ENCODE peak calls at places on chromosomes 4 and X, in ten cellular contexts. Q is esophagus muscularis mucosa; K is CD4-positive, alpha-beta memory T cell; N is PC-3; W is aorta; Z is SJSA1; B is IMR-90; A is sigmoid colon; T is upper lobe of right lung; S is endodermal cell. R is an unnamed sample. For H3K36me3, the result is how much of the 10 kb centered on the place peaks cover.

GRCh38 chrX:107678957-107679740 is 50.8 kb downstream of the PRPS1 start:
- DNase-seq in B (peak), A (peak), K (peak), Z (peak), Q (peak), W (peak), T (peak), S (peak), N (no peak), R (no peak)

GRCh38 chrX:46117234-46117633 is 428.0 kb downstream of the ZNF674 start:
- DNase-seq in N (no peak), Z (no peak), W (no peak), Q (no peak), K (no peak), S (no peak), B (no peak), T (no peak), A (no peak), R (no peak)

GRCh38 chrX:26649534-26649933 is 433.6 kb downstream of the MAGEB5 start:
- DNase-seq in K (peak), Z (no peak), N (peak), W (no peak), T (no peak), A (no peak), S (no peak), Q (no peak), B (peak), R (peak)

GRCh38 chr4:94741304-94741703 is 16.5 kb upstream of the BMPR1B start:
- DNase-seq in W (no peak), Z (no peak), T (no peak), B (peak), K (no peak), S (no peak), Q (no peak), A (no peak), N (no peak), R (no peak)

GRCh38 chr4:169226565-169226964 is 44.2 kb downstream of the SH3RF1 start:
- DNase-seq in Z (no peak), B (no peak), T (no peak), W (no peak), N (no peak), S (no peak), A (no peak), K (no peak), Q (no peak), R (no peak)

GRCh38 chrX:72306085-72306801 is 529 bp upstream of the CITED1 start:
- DNase-seq in W (no peak), T (no peak), K (no peak), A (no peak), B (no peak), Z (no peak), Q (no peak), N (peak), S (peak), R (peak)

GRCh38 chr4:164439037-164439436 is 314.9 kb upstream of the SMIM31 start:
- DNase-seq in A (no peak), W (no peak), N (no peak), Z (no peak), K (no peak), T (no peak), Q (no peak), B (no peak), S (no peak), R (no peak)

GRCh38 chr4:174119051-174119450 is 164.4 kb downstream of the FBXO8 start:
- DNase-seq in W (no peak), Z (no peak), B (peak), A (no peak), T (no peak), K (no peak), N (peak), Q (no peak), S (no peak), R (no peak)

GRCh38 chr4:112296949-112297483 is at the start of gene ALPK1:
- DNase-seq in B (peak), K (no peak), T (no peak), N (peak), Z (peak), A (no peak), S (no peak), Q (no peak), W (no peak), R (no peak)

GRCh38 chr4:142549726-142550463 is 296.2 kb downstream of the INPP4B start:
- DNase-seq in K (no peak), W (no peak), Q (no peak), T (no peak), S (no peak), A (no peak), B (peak), Z (peak), N (peak), R (no peak)

GRCh38 chrX:18271725-18272124 is 51.0 kb upstream of the BEND2 start:
- DNase-seq in K (no peak), A (no peak), T (no peak), N (no peak), Z (no peak), B (no peak), S (no peak), W (no peak), Q (no peak), R (no peak)

GRCh38 chr4:1776521-1777161 is 16.5 kb upstream of the FGFR3 start:
- DNase-seq in K (no peak), N (no peak), A (no peak), W (no peak), Z (no peak), S (no peak), T (no peak), B (no peak), Q (no peak), R (no peak)

GRCh38 chr4:184316821-184317220 is 99.1 kb upstream of the ENPP6 start:
- DNase-seq in Z (no peak), A (no peak), B (no peak), Q (peak), T (no peak), S (no peak), K (no peak), W (no peak), N (no peak), R (no peak)

GRCh38 chr4:88211473-88212252 is 53.2 kb upstream of the ABCG2 start:
- DNase-seq in K (peak), Q (peak), S (peak), Z (peak), N (peak), W (no peak), B (peak), A (no peak), T (no peak), R (peak)

GRCh38 chr4:40196724-40197281 is at the start of gene RHOH:
- DNase-seq in Q (no peak), W (no peak), S (peak), K (peak), N (no peak), A (no peak), T (no peak), B (no peak), Z (no peak), R (no peak)

GRCh38 chr4:57162499-57163019 is 52.4 kb upstream of the IGFBP7 start:
- DNase-seq in T (no peak), W (no peak), Z (no peak), N (peak), Q (peak), B (no peak), K (no peak), A (no peak), S (no peak), R (no peak)

GRCh38 chr4:2260336-2261109 is 1.4 kb downstream of the MXD4 start:
- DNase-seq in B (no peak), Q (no peak), Z (no peak), A (peak), W (peak), N (no peak), K (no peak), S (peak), T (peak), R (no peak)

GRCh38 chr4:82679531-82679930 is 117.7 kb upstream of the TMEM150C start:
- DNase-seq in N (no peak), S (no peak), W (no peak), K (no peak), B (no peak), Q (no peak), T (no peak), A (no peak), Z (no peak), R (no peak)

GRCh38 chrX:72498782-72499181 is 73.9 kb downstream of the HDAC8 start:
- DNase-seq in A (no peak), N (no peak), B (no peak), Z (no peak), K (no peak), Q (no peak), W (no peak), S (peak), T (no peak), R (no peak)

GRCh38 chrX:44951572-44952067 is 78.6 kb downstream of the KDM6A start:
- DNase-seq in Q (no peak), B (no peak), T (no peak), Z (no peak), S (no peak), A (no peak), K (no peak), W (no peak), N (no peak), R (no peak)

GRCh38 chr4:92307156-92307555 is 3.4 kb downstream of the GRID2 start:
- DNase-seq in T (no peak), B (no peak), Z (no peak), S (no peak), N (no peak), Q (no peak), K (no peak), W (no peak), A (no peak), R (no peak)

GRCh38 chrX:81280148-81280547 is 78.2 kb downstream of the SH3BGRL start:
- DNase-seq in B (no peak), S (peak), Q (no peak), W (no peak), T (no peak), Z (no peak), N (no peak), K (no peak), A (no peak), R (peak)

GRCh38 chr4:17561195-17561909 is 15.6 kb upstream of the LAP3 start:
- DNase-seq in N (peak), Z (no peak), Q (no peak), W (no peak), T (no peak), A (no peak), B (peak), K (no peak), S (peak), R (no peak)

GRCh38 chr4:53141308-53141707 is 224.6 kb downstream of the SCFD2 start:
- DNase-seq in T (no peak), A (no peak), S (no peak), Z (no peak), N (no peak), K (no peak), Q (no peak), B (peak), W (no peak), R (no peak)

GRCh38 chrX:155819525-155819924 is 61.6 kb upstream of the VAMP7 start:
- DNase-seq in Q (no peak), K (no peak), N (no peak), Z (no peak), S (peak), W (no peak), T (no peak), B (no peak), A (no peak), R (no peak)

GRCh38 chr4:24914460-24914859 is 1.6 kb upstream of the CCDC149 start:
- DNase-seq in B (no peak), N (no peak), A (no peak), W (no peak), Z (no peak), S (no peak), T (no peak), Q (no peak), K (no peak), R (no peak)

GRCh38 chr4:169941141-169941540 is 85.1 kb downstream of the MFAP3L start:
- DNase-seq in T (no peak), Z (no peak), W (no peak), K (no peak), B (no peak), N (no peak), A (no peak), Q (no peak), S (no peak), R (no peak)

GRCh38 chr4:5722328-5722727 is 11.3 kb downstream of the EVC start:
- DNase-seq in Z (peak), S (no peak), T (no peak), A (no peak), B (peak), N (peak), W (no peak), Q (no peak), K (no peak), R (no peak)

GRCh38 chr4:121192500-121192899 is 28.4 kb upstream of the TNIP3 start:
- DNase-seq in N (peak), B (peak), S (peak), T (no peak), Z (peak), Q (no peak), K (peak), W (no peak), A (no peak), R (no peak)

GRCh38 chr4:183175631-183176232 is 76.7 kb downstream of the WWC2 start:
- DNase-seq in Q (no peak), A (no peak), S (no peak), T (no peak), W (no peak), N (peak), B (peak), Z (peak), K (no peak), R (no peak)

GRCh38 chr4:32133734-32134133 is 1413.6 kb downstream of the PCDH7 start:
- DNase-seq in Q (no peak), T (no peak), A (no peak), W (no peak), K (no peak), S (peak), Z (no peak), B (no peak), N (no peak), R (peak)

GRCh38 chr4:145625677-145626622 is 6.8 kb downstream of the MMAA start:
- DNase-seq in T (no peak), Q (no peak), A (no peak), N (no peak), B (no peak), K (no peak), S (no peak), W (no peak), Z (no peak), R (no peak)

GRCh38 chrX:118528089-118528753 is 32.6 kb downstream of the DOCK11 start:
- DNase-seq in K (peak), S (no peak), N (no peak), T (peak), W (no peak), A (no peak), B (no peak), Q (no peak), Z (no peak), R (no peak)

GRCh38 chr4:139367421-139368090 is 65.3 kb upstream of the NDUFC1 start:
- DNase-seq in Z (peak), B (peak), T (no peak), N (peak), W (no peak), A (no peak), Q (no peak), S (no peak), K (no peak), R (no peak)

GRCh38 chr4:90030953-90031352 is 96.2 kb upstream of the CCSER1 start:
- DNase-seq in Q (no peak), N (peak), Z (no peak), T (no peak), A (no peak), S (peak), K (no peak), B (no peak), W (no peak), R (no peak)

GRCh38 chr4:40307627-40308497 is 27.3 kb upstream of the CHRNA9 start:
- DNase-seq in N (no peak), Z (no peak), T (no peak), Q (no peak), S (peak), K (peak), B (no peak), W (no peak), A (peak), R (no peak)

GRCh38 chr4:108370291-108370690 is 201.6 kb upstream of the LEF1 start:
- DNase-seq in Q (peak), S (no peak), T (no peak), W (no peak), Z (no peak), A (no peak), B (no peak), K (no peak), N (no peak), R (no peak)

DNA sequence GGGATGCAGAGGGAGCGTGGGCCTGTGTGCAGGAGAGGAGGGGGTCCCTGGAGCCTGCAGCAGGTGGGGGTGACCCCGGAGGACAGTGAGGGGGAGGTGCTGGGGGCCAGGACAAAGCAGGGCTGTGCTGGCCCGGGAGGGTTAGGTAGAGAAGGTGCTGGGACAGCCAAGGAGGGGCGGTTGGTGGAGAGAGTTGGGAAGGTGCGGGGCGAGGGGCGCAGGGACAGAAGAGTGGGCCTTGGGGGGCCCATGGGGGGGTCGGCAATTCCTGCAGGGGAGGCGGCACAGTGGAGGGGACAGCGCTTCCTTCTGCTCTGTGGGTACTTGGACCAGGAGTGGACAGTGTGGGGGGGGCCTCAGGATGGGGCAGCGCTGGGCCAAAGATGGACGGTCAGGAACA is 32.5 kb downstream of the LRPAP1 start:
- DNase-seq in B (no peak), Q (no peak), S (no peak), K (no peak), A (no peak), T (no peak), N (no peak), Z (no peak), W (no peak), R (no peak)
- H3K36me3 ChIP-seq in B (under half), Q (half or more), S (under half), K (under half), A (under half), T (under half), N (under half), Z (under half), W (under half), R (under half)

GRCh38 chr4:177320721-177321120 is 11.0 kb downstream of the NEIL3 start:
- DNase-seq in T (no peak), A (no peak), K (no peak), S (no peak), B (no peak), N (no peak), Z (no peak), W (no peak), Q (no peak), R (no peak)

GRCh38 chr4:177321647-177322046 is 12.0 kb downstream of the NEIL3 start:
- DNase-seq in W (no peak), A (no peak), N (no peak), S (no peak), Q (no peak), Z (no peak), B (no peak), T (no peak), K (no peak), R (no peak)

GRCh38 chr4:177313263-177313662 is 3.6 kb downstream of the NEIL3 start:
- DNase-seq in A (no peak), B (peak), K (no peak), Z (no peak), N (no peak), Q (no peak), W (no peak), T (no peak), S (no peak), R (no peak)

GRCh38 chr4:177315767-177316490 is 6.3 kb downstream of the NEIL3 start:
- DNase-seq in Q (no peak), A (no peak), K (no peak), Z (no peak), N (no peak), B (no peak), W (no peak), S (no peak), T (no peak), R (no peak)
- H3K4me3 ChIP-seq in Q (no peak), A (no peak), K (peak), Z (no peak), N (no peak), B (no peak), W (no peak), S (no peak), T (no peak), R (no peak)

DNA sequence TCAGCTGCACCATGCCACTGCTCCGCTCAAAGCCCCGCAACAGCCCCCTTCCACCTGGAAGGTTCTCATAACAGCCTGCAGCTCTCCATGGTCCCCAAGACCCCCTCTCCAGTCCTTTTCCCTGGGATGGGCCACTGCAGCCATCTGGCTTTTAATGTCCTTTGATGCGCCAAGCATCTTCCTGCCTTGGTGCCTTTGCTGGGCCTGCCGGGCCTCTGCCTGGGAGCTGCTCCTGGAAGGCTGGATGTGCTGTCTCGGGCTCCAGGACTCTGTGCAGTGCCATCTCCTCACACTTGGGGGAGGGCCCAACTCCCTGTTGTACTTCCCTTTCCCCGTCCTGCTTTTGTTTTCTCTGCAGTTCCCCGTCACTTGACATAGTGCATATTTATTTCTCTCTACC is 60.3 kb downstream of the TAPT1 start:
- DNase-seq in Z (no peak), K (no peak), A (no peak), N (no peak), B (no peak), S (no peak), T (no peak), Q (no peak), W (no peak), R (no peak)
- H3K36me3 ChIP-seq in Z (under half), K (half or more), A (half or more), N (under half), B (under half), S (under half), T (half or more), Q (half or more), W (under half), R (under half)

GRCh38 chrX:24760601-24761000 is 66.9 kb downstream of the POLA1 start:
- DNase-seq in Q (no peak), A (no peak), N (peak), W (no peak), T (no peak), B (peak), K (no peak), S (no peak), Z (no peak), R (no peak)

GRCh38 chrX:24761306-24761705 is 67.6 kb downstream of the POLA1 start:
- DNase-seq in A (no peak), N (no peak), Q (no peak), S (no peak), W (no peak), Z (no peak), B (no peak), T (no peak), K (no peak), R (no peak)

GRCh38 chrX:24763989-24764388 is 70.3 kb downstream of the POLA1 start:
- DNase-seq in A (no peak), K (no peak), S (no peak), B (no peak), Q (no peak), N (no peak), Z (no peak), W (no peak), T (no peak), R (no peak)

DNA sequence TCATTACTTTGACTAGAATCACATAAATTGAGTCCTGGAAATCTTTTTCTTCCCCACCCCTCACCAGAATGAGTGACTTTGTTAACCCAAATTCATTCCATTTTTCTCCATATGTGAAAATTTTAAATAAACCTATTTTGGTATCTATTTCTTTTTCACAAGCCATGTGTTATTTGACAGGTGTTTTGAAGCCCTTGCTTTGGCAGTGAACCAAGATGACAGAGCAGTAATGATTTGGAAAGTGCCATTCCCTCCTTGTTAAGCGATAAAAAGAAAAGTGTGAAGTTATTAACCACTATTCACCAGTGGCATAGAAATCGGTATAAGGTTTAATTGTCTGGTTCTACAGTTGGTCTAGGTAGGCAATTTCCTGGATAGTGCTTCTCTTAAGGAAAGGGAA is 66.1 kb downstream of the POLA1 start:
- DNase-seq in N (no peak), K (no peak), T (no peak), B (no peak), A (no peak), Z (no peak), S (no peak), Q (no peak), W (no peak), R (no peak)
- H3K4me3 ChIP-seq in N (no peak), K (no peak), T (no peak), B (no peak), A (no peak), Z (no peak), S (no peak), Q (no peak), W (no peak), R (no peak)

DNA sequence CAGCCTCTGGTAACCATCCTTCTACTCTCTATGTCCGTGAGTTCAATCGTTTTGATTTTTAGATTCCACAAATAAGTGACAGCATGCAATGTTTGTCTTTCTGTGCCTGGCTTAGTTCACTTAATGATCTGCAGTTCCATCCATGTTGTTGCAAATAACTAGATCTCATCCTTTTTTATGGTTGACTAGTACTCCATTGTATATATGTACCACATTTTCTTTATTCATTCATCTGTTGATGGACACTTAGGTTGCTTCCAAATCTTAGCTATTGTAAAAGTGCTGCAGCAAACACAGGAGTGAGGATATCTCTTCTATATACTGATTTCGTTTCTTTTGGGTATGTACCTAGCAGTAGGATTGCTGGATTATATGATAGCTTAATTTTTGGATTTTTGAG is 140.9 kb downstream of the MID1 start:
- DNase-seq in W (no peak), B (no peak), A (no peak), Z (no peak), S (no peak), T (no peak), Q (no peak), K (no peak), N (no peak), R (no peak)
- H3K36me3 ChIP-seq in W (under half), B (under half), A (under half), Z (under half), S (under half), T (under half), Q (under half), K (under half), N (under half), R (under half)

R was measured in H7.